ENCODE peak calls at places on chromosomes 12 and 14, in six cellular contexts. One of them, this sample, is unnamed. For H3K9me3, the result is how much of the 10 kb centered on the place peaks cover.

GRCh38 chr14:76644875-76645518 is 116.3 kb upstream of the VASH1 start:
- DNase-seq in heart left ventricle: peak
- DNase-seq in MM.1S: no peak
- DNase-seq in fibroblast of lung: peak
- DNase-seq in A549: peak
- DNase-seq in right cardiac atrium: peak
- DNase-seq in this sample: no peak

GRCh38 chr12:18296909-18297280 is 35.6 kb downstream of the PIK3C2G start:
- DNase-seq in right cardiac atrium: no peak
- DNase-seq in A549: no peak
- DNase-seq in heart left ventricle: no peak
- DNase-seq in MM.1S: no peak
- DNase-seq in fibroblast of lung: no peak
- DNase-seq in this sample: no peak

GRCh38 chr12:71955946-71956345 is 17.3 kb downstream of the TPH2 start:
- DNase-seq in heart left ventricle: no peak
- DNase-seq in right cardiac atrium: no peak
- DNase-seq in fibroblast of lung: peak
- DNase-seq in MM.1S: no peak
- DNase-seq in A549: no peak
- DNase-seq in this sample: no peak

GRCh38 chr14:50025776-50026175 is 90.6 kb downstream of the VCPKMT start:
- DNase-seq in heart left ventricle: no peak
- DNase-seq in A549: peak
- DNase-seq in MM.1S: no peak
- DNase-seq in right cardiac atrium: no peak
- DNase-seq in fibroblast of lung: peak
- DNase-seq in this sample: no peak

GRCh38 chr14:33460119-33460518 is 490.8 kb downstream of the EGLN3 start:
- DNase-seq in A549: no peak
- DNase-seq in MM.1S: no peak
- DNase-seq in right cardiac atrium: no peak
- DNase-seq in heart left ventricle: no peak
- DNase-seq in fibroblast of lung: peak
- DNase-seq in this sample: peak

GRCh38 chr14:73237219-73237785 is at the start of gene PAPLN:
- DNase-seq in heart left ventricle: no peak
- DNase-seq in A549: peak
- DNase-seq in MM.1S: no peak
- DNase-seq in right cardiac atrium: peak
- DNase-seq in fibroblast of lung: peak
- DNase-seq in this sample: peak

GRCh38 chr12:76586764-76587395 is 27.3 kb upstream of the OSBPL8 start:
- DNase-seq in fibroblast of lung: peak
- DNase-seq in heart left ventricle: no peak
- DNase-seq in A549: peak
- DNase-seq in right cardiac atrium: no peak
- DNase-seq in MM.1S: peak
- DNase-seq in this sample: peak

GRCh38 chr12:93109794-93110203 is 180.7 kb upstream of the EEA1 start:
- DNase-seq in A549: no peak
- DNase-seq in heart left ventricle: no peak
- DNase-seq in MM.1S: no peak
- DNase-seq in fibroblast of lung: no peak
- DNase-seq in right cardiac atrium: no peak
- DNase-seq in this sample: no peak

GRCh38 chr14:64720190-64720589 is 16.0 kb downstream of the PLEKHG3 start:
- DNase-seq in A549: peak
- DNase-seq in heart left ventricle: no peak
- DNase-seq in fibroblast of lung: peak
- DNase-seq in MM.1S: no peak
- DNase-seq in right cardiac atrium: no peak
- DNase-seq in this sample: peak

GRCh38 chr12:111457071-111457470 is 51.3 kb downstream of the SH2B3 start:
- DNase-seq in heart left ventricle: no peak
- DNase-seq in fibroblast of lung: no peak
- DNase-seq in MM.1S: no peak
- DNase-seq in right cardiac atrium: no peak
- DNase-seq in A549: no peak
- DNase-seq in this sample: no peak

GRCh38 chr12:54370218-54370730 is 6.0 kb upstream of the GPR84 start:
- DNase-seq in fibroblast of lung: peak
- DNase-seq in MM.1S: no peak
- DNase-seq in right cardiac atrium: peak
- DNase-seq in heart left ventricle: peak
- DNase-seq in A549: peak
- DNase-seq in this sample: peak

GRCh38 chr14:60317609-60318008 is 68.6 kb downstream of the PPM1A start:
- DNase-seq in right cardiac atrium: no peak
- DNase-seq in fibroblast of lung: no peak
- DNase-seq in heart left ventricle: no peak
- DNase-seq in A549: no peak
- DNase-seq in MM.1S: no peak
- DNase-seq in this sample: no peak

GRCh38 chr14:73369433-73369832 is 88.9 kb downstream of the NUMB start:
- DNase-seq in MM.1S: no peak
- DNase-seq in right cardiac atrium: no peak
- DNase-seq in A549: no peak
- DNase-seq in fibroblast of lung: no peak
- DNase-seq in heart left ventricle: no peak
- DNase-seq in this sample: no peak

GRCh38 chr12:103852498-103852992 is 11.5 kb upstream of the NT5DC3 start:
- DNase-seq in fibroblast of lung: peak
- DNase-seq in right cardiac atrium: no peak
- DNase-seq in heart left ventricle: no peak
- DNase-seq in MM.1S: no peak
- DNase-seq in A549: peak
- DNase-seq in this sample: no peak

GRCh38 chr12:8154526-8154925 is 2.3 kb upstream of the ZNF705A start:
- DNase-seq in MM.1S: peak
- DNase-seq in fibroblast of lung: peak
- DNase-seq in right cardiac atrium: no peak
- DNase-seq in heart left ventricle: no peak
- DNase-seq in A549: no peak
- DNase-seq in this sample: no peak

GRCh38 chr14:65462411-65462810 is 49.9 kb downstream of the FUT8 start:
- DNase-seq in fibroblast of lung: peak
- DNase-seq in MM.1S: no peak
- DNase-seq in heart left ventricle: no peak
- DNase-seq in right cardiac atrium: no peak
- DNase-seq in A549: no peak
- DNase-seq in this sample: no peak

GRCh38 chr14:80664576-80664975 is 277.0 kb downstream of the CEP128 start:
- DNase-seq in A549: peak
- DNase-seq in right cardiac atrium: no peak
- DNase-seq in heart left ventricle: no peak
- DNase-seq in MM.1S: no peak
- DNase-seq in fibroblast of lung: peak
- DNase-seq in this sample: no peak

GRCh38 chr14:104860414-104860813 is 4.7 kb upstream of the CEP170B start:
- DNase-seq in heart left ventricle: no peak
- DNase-seq in A549: no peak
- DNase-seq in MM.1S: no peak
- DNase-seq in fibroblast of lung: no peak
- DNase-seq in right cardiac atrium: no peak
- DNase-seq in this sample: peak

GRCh38 chr12:88985631-88986030 is 366.7 kb downstream of the DUSP6 start:
- DNase-seq in MM.1S: no peak
- DNase-seq in fibroblast of lung: peak
- DNase-seq in A549: no peak
- DNase-seq in heart left ventricle: no peak
- DNase-seq in right cardiac atrium: no peak
- DNase-seq in this sample: no peak

GRCh38 chr12:133108150-133108549 is 21.9 kb downstream of the ZNF891 start:
- DNase-seq in MM.1S: no peak
- DNase-seq in right cardiac atrium: no peak
- DNase-seq in A549: no peak
- DNase-seq in fibroblast of lung: no peak
- DNase-seq in heart left ventricle: no peak
- DNase-seq in this sample: no peak

GRCh38 chr12:133105620-133106019 is 24.5 kb downstream of the ZNF891 start:
- DNase-seq in fibroblast of lung: no peak
- DNase-seq in A549: peak
- DNase-seq in heart left ventricle: no peak
- DNase-seq in MM.1S: no peak
- DNase-seq in right cardiac atrium: no peak
- DNase-seq in this sample: no peak

GRCh38 chr12:133106253-133106652 is 23.8 kb downstream of the ZNF891 start:
- DNase-seq in fibroblast of lung: peak
- DNase-seq in MM.1S: no peak
- DNase-seq in right cardiac atrium: no peak
- DNase-seq in heart left ventricle: no peak
- DNase-seq in A549: peak
- DNase-seq in this sample: no peak

DNA sequence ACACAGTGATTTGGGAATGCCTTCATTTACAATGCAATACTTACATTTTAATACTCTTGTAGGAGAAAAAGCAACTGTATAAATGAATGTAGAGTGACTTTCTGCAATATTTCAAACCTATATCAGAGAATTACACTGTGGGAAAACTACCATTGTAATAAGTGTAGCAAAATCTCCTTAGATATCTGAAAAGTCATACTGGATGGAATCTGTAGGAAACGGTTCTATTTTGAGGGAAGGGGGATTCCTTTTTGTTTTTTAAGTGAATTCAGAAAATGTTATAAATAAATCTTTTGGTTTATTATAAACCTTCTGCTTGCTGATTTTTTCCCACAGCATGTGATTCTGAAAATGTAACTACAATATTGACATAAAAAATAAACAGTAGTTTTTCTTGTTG is 23.0 kb downstream of the ZNF891 start:
- DNase-seq in right cardiac atrium: no peak
- DNase-seq in heart left ventricle: no peak
- DNase-seq in MM.1S: no peak
- DNase-seq in fibroblast of lung: no peak
- DNase-seq in A549: no peak
- DNase-seq in this sample: no peak
- H3K9me3 ChIP-seq in right cardiac atrium: under half
- H3K9me3 ChIP-seq in heart left ventricle: under half
- H3K9me3 ChIP-seq in MM.1S: under half
- H3K9me3 ChIP-seq in fibroblast of lung: under half
- H3K9me3 ChIP-seq in A549: half or more
- H3K9me3 ChIP-seq in this sample: half or more

GRCh38 chr12:126570571-126570970 is 1505.3 kb downstream of the AACS start:
- DNase-seq in fibroblast of lung: no peak
- DNase-seq in right cardiac atrium: no peak
- DNase-seq in MM.1S: no peak
- DNase-seq in heart left ventricle: no peak
- DNase-seq in A549: no peak
- DNase-seq in this sample: no peak
- H3K9me3 ChIP-seq in fibroblast of lung: under half
- H3K9me3 ChIP-seq in right cardiac atrium: under half
- H3K9me3 ChIP-seq in MM.1S: under half
- H3K9me3 ChIP-seq in heart left ventricle: under half
- H3K9me3 ChIP-seq in A549: under half
- H3K9me3 ChIP-seq in this sample: under half

GRCh38 chr14:106808907-106809306 is 1282.5 kb downstream of the TMEM121 start:
- DNase-seq in A549: no peak
- DNase-seq in heart left ventricle: no peak
- DNase-seq in right cardiac atrium: no peak
- DNase-seq in fibroblast of lung: no peak
- DNase-seq in MM.1S: no peak
- DNase-seq in this sample: no peak
- H3K9me3 ChIP-seq in A549: under half
- H3K9me3 ChIP-seq in heart left ventricle: under half
- H3K9me3 ChIP-seq in right cardiac atrium: under half
- H3K9me3 ChIP-seq in fibroblast of lung: under half
- H3K9me3 ChIP-seq in MM.1S: under half
- H3K9me3 ChIP-seq in this sample: under half

DNA sequence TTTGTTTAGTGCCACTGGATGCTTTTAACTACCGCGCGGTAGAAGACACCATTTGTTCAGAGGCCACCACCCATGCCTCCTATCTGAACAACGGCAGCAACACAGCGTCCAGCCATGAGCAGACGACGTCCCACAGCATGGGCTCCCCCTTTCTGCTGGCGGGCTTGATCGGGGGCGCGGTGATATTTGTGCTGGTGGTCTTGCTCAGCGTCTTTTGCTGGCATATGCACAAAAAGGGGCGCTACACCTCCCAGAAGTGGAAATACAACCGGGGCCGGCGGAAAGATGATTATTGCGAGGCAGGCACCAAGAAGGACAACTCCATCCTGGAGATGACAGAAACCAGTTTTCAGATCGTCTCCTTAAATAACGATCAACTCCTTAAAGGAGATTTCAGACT is 93.0 kb downstream of the FLRT2 start:
- DNase-seq in A549: no peak
- DNase-seq in fibroblast of lung: no peak
- DNase-seq in MM.1S: no peak
- DNase-seq in right cardiac atrium: no peak
- DNase-seq in heart left ventricle: no peak
- DNase-seq in this sample: no peak
- H3K9me3 ChIP-seq in A549: under half
- H3K9me3 ChIP-seq in fibroblast of lung: under half
- H3K9me3 ChIP-seq in MM.1S: under half
- H3K9me3 ChIP-seq in right cardiac atrium: under half
- H3K9me3 ChIP-seq in heart left ventricle: under half
- H3K9me3 ChIP-seq in this sample: under half